ENCODE peak calls at places on chromosomes 4 and X, in five cellular contexts. S, J, B, Z and I are unnamed samples.

GRCh38 chr4:1610791-1611500 is 73.2 kb downstream of the FAM53A start:
- DNase-seq in Z (no peak), S (peak), B (no peak), J (no peak), I (no peak)

GRCh38 chrX:46572295-46572936 is 1.1 kb upstream of the CHST7 start:
- DNase-seq in J (no peak), B (no peak), S (no peak), Z (no peak), I (no peak)

GRCh38 chr4:3765271-3766206 is 646 bp upstream of the ADRA2C start:
- DNase-seq in Z (no peak), B (peak), J (no peak), S (peak), I (no peak)

GRCh38 chr4:60215906-60216305 is 984.2 kb upstream of the ADGRL3 start:
- DNase-seq in S (no peak), B (no peak), J (no peak), Z (no peak), I (no peak)

GRCh38 chr4:156475322-156475721 is 496.3 kb downstream of the PDGFC start:
- DNase-seq in Z (peak), J (no peak), B (no peak), S (no peak), I (no peak)

GRCh38 chr4:8435656-8436121 is 4.8 kb downstream of the ACOX3 start:
- DNase-seq in S (no peak), B (no peak), Z (no peak), J (no peak), I (no peak)

GRCh38 chrX:53251307-53251706 is 26.3 kb upstream of the KDM5C start:
- DNase-seq in S (no peak), B (no peak), Z (peak), J (no peak), I (no peak)

GRCh38 chrX:101195442-101196173 is 24.0 kb upstream of the DRP2 start:
- DNase-seq in S (no peak), Z (no peak), J (no peak), B (no peak), I (no peak)

GRCh38 chrX:96480081-96480480 is 204.6 kb upstream of the DIAPH2 start:
- DNase-seq in B (no peak), J (no peak), Z (no peak), S (no peak), I (no peak)

GRCh38 chr4:38782452-38783108 is at the start of gene TLR10:
- DNase-seq in Z (peak), B (peak), S (no peak), J (no peak), I (no peak)

GRCh38 chrX:56503941-56504673 is 59.3 kb upstream of the UBQLN2 start:
- DNase-seq in Z (no peak), S (no peak), J (no peak), B (no peak), I (no peak)

GRCh38 chrX:68698955-68699354 is 51.5 kb downstream of the STARD8 start:
- DNase-seq in Z (no peak), S (no peak), B (no peak), J (no peak), I (no peak)

GRCh38 chr4:7444731-7445130 is 10.0 kb upstream of the PSAPL1 start:
- DNase-seq in B (no peak), Z (no peak), J (no peak), S (no peak), I (no peak)

GRCh38 chrX:43677993-43678392 is 21.9 kb downstream of the MAOA start:
- DNase-seq in B (no peak), S (no peak), Z (no peak), J (no peak), I (no peak)

GRCh38 chrX:153381684-153382532 is 19.2 kb downstream of the PNMA6E start:
- DNase-seq in Z (peak), B (no peak), S (no peak), J (no peak), I (no peak)

GRCh38 chrX:8037593-8038348 is 110.6 kb upstream of the PNPLA4 start:
- DNase-seq in S (no peak), Z (no peak), B (no peak), J (no peak), I (no peak)

GRCh38 chrX:81120936-81121351 is 80.8 kb downstream of the HMGN5 start:
- DNase-seq in J (no peak), Z (no peak), S (peak), B (peak), I (no peak)

GRCh38 chr4:40842725-40843401 is 93.1 kb downstream of the NSUN7 start:
- DNase-seq in J (no peak), B (no peak), Z (no peak), S (no peak), I (no peak)

GRCh38 chr4:98816816-98817215 is 112.1 kb downstream of the EIF4E start:
- DNase-seq in Z (no peak), J (no peak), B (no peak), S (no peak), I (no peak)

GRCh38 chr4:749771-750666 is 44.4 kb downstream of the PCGF3 start:
- DNase-seq in B (no peak), Z (peak), S (peak), J (no peak), I (no peak)

GRCh38 chr4:541271-541670 is 34.8 kb downstream of the TMEM271 start:
- DNase-seq in J (no peak), S (no peak), B (no peak), Z (no peak), I (no peak)

GRCh38 chr4:156672924-156673323 is 298.7 kb downstream of the PDGFC start:
- DNase-seq in S (no peak), Z (no peak), B (no peak), J (no peak), I (no peak)

GRCh38 chrX:68396953-68397352 is 36.3 kb downstream of the OPHN1 start:
- DNase-seq in B (no peak), J (no peak), S (no peak), Z (peak), I (no peak)

GRCh38 chr4:145260091-145260490 is 79.7 kb upstream of the OTUD4 start:
- DNase-seq in S (no peak), Z (no peak), B (no peak), J (no peak), I (no peak)

GRCh38 chr4:76458829-76459228 is 23.8 kb downstream of the SHROOM3 start:
- DNase-seq in Z (no peak), B (peak), S (no peak), J (no peak), I (no peak)

GRCh38 chr4:183261953-183262775 is 57.9 kb downstream of the CLDN22 start:
- DNase-seq in S (peak), Z (peak), J (peak), B (peak), I (peak)

GRCh38 chr4:20847124-20847747 is 147.0 kb downstream of the PACRGL start:
- DNase-seq in B (no peak), Z (no peak), J (no peak), S (no peak), I (no peak)

GRCh38 chrX:22378296-22378695 is 105.6 kb downstream of the CBLL2 start:
- DNase-seq in S (no peak), B (no peak), Z (no peak), J (no peak), I (no peak)

GRCh38 chr4:74444891-74445642 is at the start of gene AREG:
- DNase-seq in Z (no peak), S (peak), B (peak), J (peak), I (no peak)

GRCh38 chr4:105171912-105172311 is 25.2 kb downstream of the TET2 start:
- DNase-seq in Z (no peak), J (no peak), S (no peak), B (no peak), I (no peak)

GRCh38 chr4:1116837-1117236 is 3.5 kb upstream of the RNF212 start:
- DNase-seq in Z (no peak), B (no peak), S (no peak), J (no peak), I (no peak)

GRCh38 chrX:17078031-17078730 is 131.7 kb downstream of the REPS2 start:
- DNase-seq in B (no peak), Z (peak), S (no peak), J (no peak), I (no peak)

GRCh38 chr4:140688711-140689598 is 67.2 kb downstream of the TBC1D9 start:
- DNase-seq in B (no peak), Z (no peak), J (no peak), S (no peak), I (no peak)

GRCh38 chrX:45623266-45623665 is 422.6 kb upstream of the DIPK2B start:
- DNase-seq in J (no peak), Z (peak), S (no peak), B (no peak), I (no peak)